ENCODE peak calls at places on chromosomes 11 and 22, in eight cellular contexts. T is tibial artery, X is uterus, Z is progenitor cell of endocrine pancreas, A is HFF-Myc, K is kidney, Q is stomach, L is heart right ventricle. F is an unnamed sample.

GRCh38 chr22:36156515-36157419 is 3.8 kb downstream of the APOL3 start:
- DNase-seq in T (peak), X (peak), Z (no peak), A (peak), K (peak), Q (peak), L (peak), F (peak)

GRCh38 chr11:92269021-92269420 is 44.4 kb downstream of the FAT3 start:
- DNase-seq in T (no peak), X (no peak), Z (no peak), A (peak), K (no peak), Q (no peak), L (no peak), F (no peak)

GRCh38 chr11:129976371-129976770 is 26.3 kb downstream of the PRDM10 start:
- DNase-seq in T (no peak), X (no peak), Z (no peak), A (no peak), K (no peak), Q (no peak), L (no peak), F (no peak)

GRCh38 chr11:73716153-73717056 is 44.5 kb downstream of the RAB6A start:
- DNase-seq in T (no peak), X (no peak), Z (no peak), A (no peak), K (no peak), Q (no peak), L (no peak), F (no peak)

GRCh38 chr11:66547662-66548009 is 933 bp downstream of the ACTN3 start:
- DNase-seq in T (no peak), X (no peak), Z (no peak), A (no peak), K (no peak), Q (no peak), L (no peak), F (no peak)

GRCh38 chr11:34175284-34176019 is 70.0 kb downstream of the NAT10 start:
- DNase-seq in T (no peak), X (no peak), Z (no peak), A (no peak), K (no peak), Q (no peak), L (no peak), F (no peak)

GRCh38 chr22:20249797-20250354 is 18.2 kb downstream of the RTN4R start:
- DNase-seq in T (no peak), X (peak), Z (no peak), A (no peak), K (no peak), Q (no peak), L (no peak), F (no peak)

GRCh38 chr11:117717485-117718314 is 79.3 kb downstream of the DSCAML1 start:
- DNase-seq in T (peak), X (no peak), Z (no peak), A (no peak), K (peak), Q (peak), L (peak), F (no peak)

GRCh38 chr11:115775846-115776245 is 271.6 kb upstream of the CADM1 start:
- DNase-seq in T (no peak), X (no peak), Z (no peak), A (no peak), K (no peak), Q (no peak), L (no peak), F (no peak)

GRCh38 chr22:37893583-37893983 is 12.5 kb upstream of the MICALL1 start:
- DNase-seq in T (no peak), X (no peak), Z (no peak), A (no peak), K (no peak), Q (peak), L (no peak), F (no peak)

GRCh38 chr22:37892566-37893338 is 13.3 kb upstream of the MICALL1 start:
- DNase-seq in T (peak), X (peak), Z (no peak), A (no peak), K (no peak), Q (peak), L (peak), F (no peak)

GRCh38 chr22:37884420-37884819 is 21.7 kb upstream of the MICALL1 start:
- DNase-seq in T (no peak), X (peak), Z (no peak), A (no peak), K (no peak), Q (no peak), L (no peak), F (no peak)

GRCh38 chr22:37891926-37892325 is 14.2 kb upstream of the MICALL1 start:
- DNase-seq in T (no peak), X (no peak), Z (no peak), A (no peak), K (no peak), Q (no peak), L (no peak), F (no peak)

GRCh38 chr22:37887610-37888378 is 18.3 kb upstream of the MICALL1 start:
- DNase-seq in T (no peak), X (peak), Z (no peak), A (no peak), K (no peak), Q (no peak), L (no peak), F (no peak)
- TF ChIP-seq CTCF in T (peak), X (peak), Z (peak), A (peak), K (peak), Q (peak), L (peak), F (no peak)

DNA sequence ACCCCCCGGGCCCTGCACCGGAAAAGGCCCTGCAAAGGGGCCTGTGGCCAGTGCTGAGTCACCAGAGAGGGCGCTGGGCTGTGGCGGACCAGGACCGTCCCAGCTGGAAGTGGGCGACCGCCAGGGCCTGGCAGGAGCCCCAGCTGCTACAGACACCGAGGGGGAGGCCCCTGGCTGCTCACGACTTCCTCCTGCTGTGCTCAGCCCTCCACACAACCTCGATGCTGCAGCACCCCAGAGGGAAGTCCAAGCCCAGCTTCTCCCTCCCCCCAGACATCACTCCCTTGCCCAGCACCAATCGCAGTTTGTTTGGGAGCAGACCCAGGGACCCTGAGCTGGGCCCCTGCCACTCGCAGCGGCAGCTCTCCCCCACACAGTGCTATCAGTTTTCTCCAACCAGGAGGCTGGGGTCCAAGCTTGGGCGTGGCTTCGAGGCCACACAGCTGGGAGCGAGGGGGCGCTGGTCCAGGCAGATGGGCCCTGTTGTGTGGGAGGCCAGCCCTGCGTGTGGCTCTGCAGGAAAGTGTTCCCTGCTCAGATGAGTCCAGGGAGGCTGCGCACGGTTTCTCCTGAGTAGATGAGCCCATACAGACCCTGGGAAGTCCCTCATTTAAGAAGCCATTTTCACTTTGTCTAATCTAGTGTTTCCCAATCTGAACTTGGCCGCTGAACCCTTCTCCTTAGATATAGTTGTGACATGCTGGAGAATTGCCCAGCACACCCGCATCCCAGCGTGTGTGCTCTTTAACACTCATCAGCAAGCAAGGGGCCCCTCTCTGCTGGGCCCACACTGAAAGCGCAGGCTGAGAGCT is 5.6 kb upstream of the SH3BP1 start:
- DNase-seq in T (peak), X (peak), Z (peak), A (peak), K (peak), Q (peak), L (peak), F (peak)
- TF ChIP-seq CTCF in T (peak), X (peak), Z (peak), A (peak), K (peak), Q (no peak), L (no peak), F (no peak)

GRCh38 chr11:4683020-4683419 is 14.6 kb downstream of the OR51E2 start:
- DNase-seq in T (no peak), X (no peak), Z (no peak), A (no peak), K (no peak), Q (no peak), L (no peak), F (no peak)

GRCh38 chr11:4680341-4680740 is 17.3 kb downstream of the OR51E2 start:
- DNase-seq in T (no peak), X (no peak), Z (no peak), A (no peak), K (no peak), Q (no peak), L (no peak), F (no peak)

GRCh38 chr11:4684631-4685285 is 12.9 kb downstream of the OR51E2 start:
- DNase-seq in T (no peak), X (no peak), Z (no peak), A (no peak), K (no peak), Q (no peak), L (no peak), F (no peak)
- TF ChIP-seq CTCF in T (no peak), X (no peak), Z (no peak), A (no peak), K (no peak), Q (no peak), L (no peak), F (no peak)

DNA sequence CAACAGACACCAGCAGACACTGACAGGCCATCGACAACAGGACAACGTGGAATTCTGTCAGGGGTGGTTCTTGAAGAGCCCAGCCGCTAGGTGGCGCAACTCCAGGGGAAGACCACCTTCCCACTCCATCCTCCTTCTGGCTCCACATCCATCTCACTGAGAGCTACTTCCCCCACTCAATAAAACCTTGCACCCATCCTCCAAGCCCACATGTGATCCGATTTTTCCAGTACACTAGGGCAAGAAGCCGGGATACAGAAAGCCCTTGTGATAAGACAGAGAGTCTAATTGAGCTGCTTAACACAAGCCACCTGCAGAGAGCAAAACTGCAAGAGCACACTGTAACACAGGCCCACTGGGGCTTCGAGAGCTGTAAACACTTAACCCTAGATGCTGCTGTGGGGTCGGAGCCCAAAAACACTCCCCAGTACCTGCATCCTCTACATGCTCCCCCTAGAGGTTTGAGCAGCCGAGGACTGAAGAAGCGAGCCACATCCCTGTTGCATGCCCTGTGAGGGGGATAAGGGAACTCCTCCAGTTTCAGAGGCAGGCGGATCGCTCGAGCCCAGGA is 11.5 kb upstream of the RAB39A start:
- DNase-seq in T (no peak), X (no peak), Z (peak), A (peak), K (no peak), Q (peak), L (no peak), F (peak)
- TF ChIP-seq CTCF in T (no peak), X (no peak), Z (peak), A (peak), K (peak), Q (no peak), L (peak), F (peak)

GRCh38 chr22:31122532-31123291 is at the start of gene INPP5J:
- DNase-seq in T (peak), X (peak), Z (peak), A (no peak), K (peak), Q (peak), L (peak), F (no peak)

GRCh38 chr22:31124811-31125465 is 2.2 kb downstream of the INPP5J start:
- DNase-seq in T (no peak), X (no peak), Z (no peak), A (no peak), K (no peak), Q (no peak), L (no peak), F (no peak)

GRCh38 chr22:31124290-31124689 is 1.5 kb downstream of the INPP5J start:
- DNase-seq in T (no peak), X (no peak), Z (no peak), A (no peak), K (no peak), Q (no peak), L (no peak), F (no peak)

GRCh38 chr22:31122196-31122531 is 602 bp upstream of the INPP5J start:
- DNase-seq in T (no peak), X (no peak), Z (no peak), A (no peak), K (no peak), Q (no peak), L (no peak), F (no peak)

GRCh38 chr22:31123292-31123602 is 481 bp downstream of the INPP5J start:
- DNase-seq in T (no peak), X (no peak), Z (no peak), A (no peak), K (no peak), Q (no peak), L (no peak), F (no peak)
- TF ChIP-seq CTCF in T (no peak), X (no peak), Z (no peak), A (no peak), K (no peak), Q (no peak), L (no peak), F (no peak)